ENCODE peak calls at places on chromosomes 5 and 9, in seven cellular contexts. C, S, A, V, B, G and T are unnamed samples.

GRCh38 chr9:33159058-33159759 is 7.9 kb downstream of the B4GALT1 start:
- DNase-seq in C (peak; percentile 56), S (peak; percentile 62), A (no peak), V (peak; percentile 56), B (no peak), G (peak; percentile 93), T (no peak)

GRCh38 chr9:36899406-36899805 is 134.7 kb downstream of the PAX5 start:
- DNase-seq in C (no peak), S (no peak), A (no peak), V (no peak), B (no peak), G (no peak), T (no peak)

GRCh38 chr9:107090218-107090617 is 192.9 kb upstream of the RAD23B start:
- DNase-seq in C (no peak), S (no peak), A (no peak), V (no peak), B (no peak), G (no peak), T (no peak)

GRCh38 chr5:113325054-113325453 is 109.7 kb downstream of the TSSK1B start:
- DNase-seq in C (no peak), S (no peak), A (peak; percentile 86), V (no peak), B (no peak), G (no peak), T (no peak)

GRCh38 chr5:61614606-61615005 is 282.5 kb downstream of the ZSWIM6 start:
- DNase-seq in C (no peak), S (no peak), A (no peak), V (no peak), B (no peak), G (no peak), T (no peak)

GRCh38 chr5:101278011-101278687 is 375.1 kb upstream of the ST8SIA4 start:
- DNase-seq in C (peak; percentile 74), S (peak; percentile 64), A (peak; percentile 61), V (no peak), B (no peak), G (no peak), T (no peak)

GRCh38 chr9:17171309-17172094 is 36.7 kb downstream of the CNTLN start:
- DNase-seq in C (no peak), S (no peak), A (no peak), V (no peak), B (no peak), G (no peak), T (no peak)

GRCh38 chr9:95875305-95876137 is at the start of gene ERCC6L2:
- DNase-seq in C (peak; percentile 100), S (peak; percentile 97), A (peak; percentile 96), V (peak; percentile 100), B (peak; percentile 86), G (peak; percentile 98), T (peak; percentile 98)

GRCh38 chr5:103569313-103570060 is 6.9 kb upstream of the NUDT12 start:
- DNase-seq in C (no peak), S (no peak), A (peak; percentile 11), V (peak; percentile 10), B (no peak), G (no peak), T (no peak)

GRCh38 chr5:146059349-146060220 is 45.8 kb downstream of the PLAC8L1 start:
- DNase-seq in C (no peak), S (no peak), A (no peak), V (no peak), B (peak; percentile 18), G (no peak), T (no peak)

GRCh38 chr5:95959964-95960801 is 1.5 kb downstream of the ELL2 start:
- DNase-seq in C (peak; percentile 59), S (peak; percentile 19), A (peak; percentile 57), V (peak; percentile 59), B (no peak), G (no peak), T (no peak)

GRCh38 chr5:96902876-96903275 is 26.6 kb downstream of the ERAP2 start:
- DNase-seq in C (peak; percentile 12), S (no peak), A (no peak), V (no peak), B (no peak), G (no peak), T (no peak)

GRCh38 chr9:31119882-31120481 is 1264.5 kb upstream of the ACO1 start:
- DNase-seq in C (peak; percentile 49), S (peak; percentile 55), A (peak; percentile 29), V (peak; percentile 74), B (no peak), G (no peak), T (no peak)

GRCh38 chr5:53479045-53479655 is 1.3 kb upstream of the FST start:
- DNase-seq in C (no peak), S (no peak), A (no peak), V (no peak), B (no peak), G (no peak), T (no peak)

GRCh38 chr9:87075537-87075936 is 128.2 kb upstream of the GAS1 start:
- DNase-seq in C (no peak), S (no peak), A (no peak), V (no peak), B (no peak), G (no peak), T (no peak)

GRCh38 chr5:93925321-93925720 is 183.9 kb upstream of the POU5F2 start:
- DNase-seq in C (no peak), S (peak; percentile 68), A (peak; percentile 23), V (no peak), B (no peak), G (no peak), T (no peak)

DNA sequence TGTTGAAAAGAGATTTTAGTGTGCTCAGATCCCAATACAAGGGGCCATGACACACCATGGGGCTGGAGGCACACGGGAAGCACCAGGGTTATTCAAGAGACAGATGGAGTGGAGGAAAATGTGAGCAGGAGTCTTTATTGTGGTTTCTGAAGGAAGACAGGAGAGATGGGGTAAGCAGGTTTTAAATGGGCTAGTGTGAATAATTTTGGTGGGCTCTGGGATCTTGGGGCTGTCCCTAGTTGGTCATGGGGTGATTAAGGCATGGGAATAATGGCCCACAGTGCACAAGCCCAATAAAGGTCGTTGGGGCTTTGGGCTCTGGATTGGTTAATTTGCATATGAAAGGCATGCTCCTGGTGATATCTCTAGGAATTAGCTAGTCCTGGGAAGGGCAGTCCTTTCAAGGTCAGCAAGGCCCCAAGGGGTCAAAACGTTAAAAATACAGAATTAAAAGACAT is 3.6 kb upstream of the SCGB3A2 start:
- DNase-seq in C (no peak), S (no peak), A (no peak), V (no peak), B (no peak), G (no peak), T (no peak)
- H3K9ac ChIP-seq in C (no peak overlapping the region), S (no peak overlapping the region), A (no peak overlapping the region), V (no peak overlapping the region), B (no peak overlapping the region), G (no peak overlapping the region), T (no peak overlapping the region)

GRCh38 chr9:88092699-88093359 is 45.4 kb downstream of the SPATA31C2 start:
- DNase-seq in C (no peak), S (no peak), A (peak; percentile 12), V (peak; percentile 35), B (no peak), G (no peak), T (no peak)
- H3K4me3 ChIP-seq in C (no peak overlapping the region), S (no peak overlapping the region), A (peak overlapping the region; percentile 22), V (no peak overlapping the region), B (no peak overlapping the region), G (no peak overlapping the region), T (no peak overlapping the region)

DNA sequence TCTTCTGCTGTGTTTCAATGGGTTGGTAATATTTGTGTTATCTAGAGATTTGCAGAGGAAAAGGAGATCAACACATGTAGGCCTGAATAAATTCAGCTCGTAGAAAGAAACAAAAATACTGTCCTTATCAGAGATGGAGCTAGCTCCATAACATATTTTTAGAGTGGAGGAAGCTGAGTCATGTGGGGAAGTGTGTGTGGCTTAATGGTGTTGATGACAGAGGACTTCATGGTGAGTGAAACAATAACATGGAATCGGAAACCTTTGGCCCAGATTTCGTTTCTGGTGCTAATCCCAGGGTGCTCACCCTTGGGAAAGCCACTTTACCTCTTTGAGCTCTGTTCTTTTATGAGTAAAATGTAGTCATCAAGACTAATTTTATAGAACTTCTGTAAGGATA is 825.0 kb downstream of the TLR4 start:
- DNase-seq in C (peak; percentile 66), S (peak; percentile 37), A (peak; percentile 52), V (peak; percentile 1), B (no peak), G (no peak), T (no peak)
- H3K9ac ChIP-seq in C (no peak overlapping the region), S (no peak overlapping the region), A (no peak overlapping the region), V (no peak overlapping the region), B (no peak overlapping the region), G (no peak overlapping the region), T (no peak overlapping the region)

DNA sequence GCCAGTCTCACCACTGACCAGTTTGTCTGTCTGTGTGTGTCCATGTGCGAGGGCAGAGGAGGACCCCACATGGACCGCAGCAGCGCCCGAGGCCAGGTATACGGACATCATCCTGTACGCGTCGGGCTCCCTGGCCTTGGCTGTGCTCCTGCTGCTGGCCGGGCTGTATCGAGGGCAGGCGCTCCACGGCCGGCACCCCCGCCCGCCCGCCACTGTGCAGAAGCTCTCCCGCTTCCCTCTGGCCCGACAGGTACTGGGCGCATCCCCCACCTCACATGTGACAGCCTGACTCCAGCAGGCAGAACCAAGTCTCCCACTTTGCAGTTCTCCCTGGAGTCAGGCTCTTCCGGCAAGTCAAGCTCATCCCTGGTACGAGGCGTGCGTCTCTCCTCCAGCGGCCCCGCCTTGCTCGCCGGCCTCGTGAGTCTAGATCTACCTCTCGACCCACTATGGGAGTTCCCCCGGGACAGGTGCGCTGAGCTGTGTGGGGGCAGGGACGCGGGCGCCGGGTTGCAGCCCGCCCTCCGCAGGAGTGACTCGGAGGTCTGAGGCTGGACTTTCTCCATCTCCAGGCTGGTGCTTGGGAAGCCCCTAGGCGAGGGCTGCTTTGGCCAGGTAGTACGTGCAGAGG is 6.5 kb downstream of the FGFR4 start:
- DNase-seq in C (no peak), S (no peak), A (no peak), V (no peak), B (no peak), G (peak; percentile 63), T (no peak)
- H3K4me3 ChIP-seq in C (no peak overlapping the region), S (no peak overlapping the region), A (no peak overlapping the region), V (no peak overlapping the region), B (no peak overlapping the region), G (no peak overlapping the region), T (no peak overlapping the region)

GRCh38 chr9:105693435-105694275 is 686 bp upstream of the TMEM38B start:
- DNase-seq in C (peak; percentile 32), S (peak; percentile 5), A (no peak), V (peak; percentile 20), B (no peak), G (no peak), T (no peak)
- H3K9ac ChIP-seq in C (peak overlapping the region; percentile 65), S (peak overlapping the region; percentile 69), A (no peak overlapping the region), V (peak overlapping the region; percentile 23), B (peak overlapping the region; percentile 59), G (peak overlapping the region; percentile 68), T (peak overlapping the region; percentile 64)

GRCh38 chr9:135086597-135087488 is 625 bp upstream of the OLFM1 start:
- DNase-seq in C (no peak), S (no peak), A (no peak), V (no peak), B (no peak), G (peak; percentile 71), T (no peak)
- H3K4me3 ChIP-seq in C (peak overlapping the region; percentile 73), S (no peak overlapping the region), A (peak overlapping the region; percentile 34), V (peak overlapping the region; percentile 72), B (no peak overlapping the region), G (peak overlapping the region; percentile 31), T (peak overlapping the region; percentile 83)